ENCODE peak calls at places on chromosomes 3 and 15, in eight cellular contexts. R is IMR-90, X is uterus, B is tibial nerve, Z is ovary, D is K562, F is heart left ventricle, G is stomach. Y is an unnamed sample. For H3K27me3, the result is how much of the 10 kb centered on the place peaks cover.

GRCh38 chr3:62128028-62128427 is 245.3 kb downstream of the FEZF2 start:
- DNase-seq in D (no peak), R (no peak), G (no peak), X (no peak), Z (no peak), B (no peak), F (no peak), Y (no peak)

GRCh38 chr15:33834892-33835730 is 133.2 kb upstream of the CHRM5 start:
- DNase-seq in F (no peak), D (no peak), Z (no peak), B (no peak), X (no peak), R (no peak), G (no peak), Y (no peak)

GRCh38 chr15:70328137-70329115 is 230.7 kb upstream of the TLE3 start:
- DNase-seq in X (peak), D (no peak), G (no peak), Z (no peak), B (peak), F (no peak), R (peak), Y (peak)

GRCh38 chr3:10306156-10306555 is 13.4 kb upstream of the GHRL start:
- DNase-seq in B (no peak), X (no peak), G (no peak), D (no peak), R (no peak), Z (no peak), F (no peak), Y (no peak)

GRCh38 chr3:8416965-8417364 is 84.7 kb upstream of the LMCD1 start:
- DNase-seq in X (peak), R (peak), F (no peak), G (peak), B (no peak), Z (no peak), D (peak), Y (no peak)

GRCh38 chr15:98257290-98257689 is 296.8 kb downstream of the ARRDC4 start:
- DNase-seq in R (no peak), Z (no peak), D (no peak), B (no peak), F (no peak), G (no peak), X (no peak), Y (no peak)

GRCh38 chr15:66007663-66008262 is 138.5 kb downstream of the RAB11A start:
- DNase-seq in Z (no peak), X (no peak), R (no peak), B (no peak), D (no peak), G (no peak), F (no peak), Y (no peak)

GRCh38 chr15:77545058-77545457 is 87.7 kb downstream of the LINGO1 start:
- DNase-seq in B (no peak), Z (no peak), X (no peak), G (no peak), D (no peak), F (no peak), R (no peak), Y (no peak)

GRCh38 chr3:121018917-121019321 is 110.9 kb downstream of the STXBP5L start:
- DNase-seq in G (no peak), B (no peak), D (no peak), Z (no peak), X (no peak), F (peak), R (no peak), Y (no peak)

GRCh38 chr3:186241910-186242821 is 119.9 kb downstream of the DGKG start:
- DNase-seq in X (peak), G (peak), Z (no peak), B (peak), R (peak), F (peak), D (peak), Y (peak)

GRCh38 chr3:180391001-180391400 is 211.0 kb upstream of the TTC14 start:
- DNase-seq in D (no peak), R (no peak), F (no peak), G (no peak), Z (no peak), X (no peak), B (no peak), Y (no peak)

GRCh38 chr3:113287111-113287817 is 75.9 kb downstream of the BOC start:
- DNase-seq in G (no peak), D (peak), X (no peak), Z (peak), R (peak), F (no peak), B (no peak), Y (peak)

GRCh38 chr3:111616417-111617105 is 21.4 kb upstream of the ZBED2 start:
- DNase-seq in R (peak), B (no peak), Z (no peak), G (no peak), D (no peak), F (no peak), X (no peak), Y (no peak)
- TF ChIP-seq CTCF in R (peak), B (no peak), Z (no peak), G (no peak), D (no peak), F (no peak), X (no peak), Y (no peak)

DNA sequence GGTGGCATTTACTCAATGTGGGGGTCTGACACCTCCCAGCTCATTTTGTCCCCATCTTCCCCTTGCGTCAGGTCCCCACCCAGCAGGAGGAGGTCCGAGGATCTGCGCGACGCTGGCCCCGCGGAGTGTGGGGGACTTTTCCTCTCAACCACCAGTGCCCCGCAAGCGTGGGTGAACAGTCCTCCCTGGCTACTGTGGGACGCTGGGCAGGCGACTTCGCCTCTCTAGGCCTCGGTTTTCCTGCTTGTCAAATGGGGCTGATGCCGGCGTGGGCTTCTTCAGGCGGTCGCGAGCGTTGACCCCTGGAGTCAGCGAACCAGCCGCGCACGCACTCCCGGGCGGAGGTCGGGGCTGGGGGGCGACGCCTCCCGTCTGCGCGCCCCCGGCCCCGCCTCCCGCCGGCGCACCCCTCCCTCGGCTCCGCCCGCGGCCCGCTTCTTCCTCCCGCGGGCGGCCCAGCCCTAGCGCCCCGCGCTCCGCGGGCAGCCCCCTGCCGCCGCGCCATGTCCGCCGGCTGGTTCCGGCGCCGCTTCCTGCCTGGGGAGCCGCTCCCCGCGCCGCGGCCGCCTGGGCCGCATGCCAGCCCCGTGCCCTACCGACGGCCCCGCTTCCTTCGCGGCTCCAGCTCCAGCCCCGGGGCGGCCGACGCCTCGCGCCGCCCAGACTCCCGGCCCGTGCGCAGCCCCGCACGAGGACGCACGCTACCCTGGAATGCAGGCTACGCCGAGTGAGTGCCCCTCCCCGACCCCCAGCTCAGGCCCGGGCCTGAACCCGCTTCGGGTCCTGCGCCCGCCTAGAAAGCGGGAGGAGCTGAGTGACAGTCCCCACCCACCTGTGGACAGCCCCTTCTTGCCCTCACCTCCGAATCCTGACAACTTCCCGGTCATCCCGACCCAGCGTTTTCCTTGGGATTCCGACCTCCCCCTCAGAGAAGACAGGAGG is at the start of gene PPM1M:
- DNase-seq in F (no peak), D (peak), B (no peak), X (peak), Z (peak), G (peak), R (peak), Y (no peak)
- TF ChIP-seq POLR2A in F (no peak), D (no peak), B (no peak), X (no peak), Z (no peak), G (no peak), R (no peak), Y (no peak)

GRCh38 chr15:74137544-74137920 is 7.1 kb downstream of the ISLR2 start:
- DNase-seq in R (no peak), Z (no peak), X (no peak), B (no peak), D (no peak), G (no peak), F (no peak), Y (no peak)
- H3K27me3 ChIP-seq in R (half or more), Z (under half), X (under half), B (half or more), D (under half), G (half or more), F (under half), Y (under half)

GRCh38 chr15:84653584-84653909 is 536 bp downstream of the WDR73 start:
- DNase-seq in R (no peak), D (no peak), F (no peak), X (no peak), G (no peak), B (no peak), Z (no peak), Y (no peak)

GRCh38 chr15:84656972-84657371 is 1.0 kb downstream of the NMB start:
- DNase-seq in R (no peak), B (no peak), D (no peak), F (no peak), X (no peak), G (no peak), Z (no peak), Y (no peak)

GRCh38 chr15:84653910-84654688 is at the start of gene WDR73:
- DNase-seq in G (peak), X (peak), R (peak), Z (peak), D (peak), B (peak), F (peak), Y (peak)

GRCh38 chr15:84657748-84658079 is 285 bp downstream of the NMB start:
- DNase-seq in G (no peak), F (no peak), R (no peak), D (no peak), Z (no peak), B (no peak), X (no peak), Y (no peak)

GRCh38 chr15:84654689-84655453 is 788 bp upstream of the WDR73 start:
- DNase-seq in Z (peak), B (peak), D (peak), X (peak), G (peak), R (peak), F (peak), Y (peak)
- TF ChIP-seq CTCF in Z (peak), B (peak), D (peak), X (peak), G (peak), R (peak), F (peak), Y (peak)

GRCh38 chr3:32109256-32109655 is 2.8 kb downstream of the GPD1L start:
- DNase-seq in R (peak), Z (peak), B (peak), D (no peak), G (peak), F (peak), X (peak), Y (peak)

GRCh38 chr3:32104492-32104891 is 1.9 kb upstream of the GPD1L start:
- DNase-seq in X (no peak), D (no peak), R (peak), B (no peak), Z (no peak), G (no peak), F (no peak), Y (no peak)

GRCh38 chr3:32106929-32107362 is 526 bp downstream of the GPD1L start:
- DNase-seq in R (no peak), Z (peak), B (no peak), F (peak), D (peak), G (peak), X (peak), Y (peak)

GRCh38 chr3:32105291-32106131 is 909 bp upstream of the GPD1L start:
- DNase-seq in F (no peak), D (no peak), R (peak), Z (no peak), B (no peak), G (peak), X (no peak), Y (no peak)

GRCh38 chr3:32106132-32106928 is at the start of gene GPD1L:
- DNase-seq in G (peak), R (peak), X (peak), Z (peak), B (peak), D (peak), F (peak), Y (peak)
- TF ChIP-seq POLR2A in G (no peak), R (no peak), X (peak), Z (no peak), B (no peak), D (peak), F (peak), Y (no peak)

DNA sequence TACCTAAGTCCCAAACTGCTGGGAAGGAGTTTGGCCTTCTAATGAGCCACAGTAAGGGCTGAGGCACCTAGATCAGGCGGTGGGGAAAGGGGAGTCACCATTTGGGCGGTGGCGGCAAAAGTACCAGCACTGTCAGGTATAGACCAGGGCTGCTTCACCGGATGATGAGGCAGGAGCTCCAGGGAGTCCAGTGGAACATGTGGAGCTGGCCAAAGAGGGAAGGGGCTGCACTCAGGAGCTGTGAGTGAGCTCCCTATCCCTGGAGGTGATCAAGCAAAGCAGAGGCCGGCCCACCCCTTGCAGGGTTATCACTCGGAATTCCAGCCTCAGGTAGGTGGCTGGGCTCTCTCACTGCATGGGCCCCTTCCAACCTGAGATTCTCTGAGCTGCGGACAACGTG is 108.4 kb downstream of the SEC22A start:
- DNase-seq in Z (no peak), B (no peak), R (no peak), G (no peak), X (no peak), F (peak), D (no peak), Y (no peak)
- H3K27me3 ChIP-seq in Z (under half), B (under half), R (under half), G (under half), X (under half), F (under half), D (under half), Y (under half)

Y was measured in testis.